ENCODE peak calls at places on chromosomes 12 and 14, in five cellular contexts. S, P, M, J and N are unnamed samples.

GRCh38 chr14:24058260-24058950 is 6.6 kb downstream of the CARMIL3 start:
- DNase-seq in J (peak), P (peak), M (peak), S (peak), N (peak)

GRCh38 chr14:104682107-104682593 is 7.3 kb upstream of the INF2 start:
- DNase-seq in J (no peak), P (no peak), S (peak), M (no peak), N (no peak)

GRCh38 chr12:122166422-122167327 is 7.3 kb downstream of the IL31 start:
- DNase-seq in P (no peak), J (no peak), S (no peak), M (no peak), N (no peak)

GRCh38 chr12:112839386-112839972 is 47.9 kb downstream of the RPH3A start:
- DNase-seq in P (no peak), S (no peak), M (peak), J (peak), N (peak)

GRCh38 chr12:64672925-64673409 is 62.7 kb downstream of the RASSF3 start:
- DNase-seq in S (peak), M (peak), J (peak), P (no peak), N (peak)

GRCh38 chr14:72889366-72889765 is 4.5 kb downstream of the DPF3 start:
- DNase-seq in M (no peak), P (no peak), J (no peak), S (no peak), N (no peak)

GRCh38 chr12:65280306-65280705 is 1.8 kb downstream of the MSRB3 start:
- DNase-seq in S (no peak), P (no peak), J (no peak), M (peak), N (no peak)

GRCh38 chr12:128729628-128730121 is 94.1 kb downstream of the SLC15A4 start:
- DNase-seq in S (no peak), J (peak), P (no peak), M (no peak), N (no peak)

GRCh38 chr14:38316922-38317321 is 61.0 kb upstream of the CLEC14A start:
- DNase-seq in J (no peak), P (no peak), S (no peak), M (no peak), N (no peak)

GRCh38 chr12:119296535-119296934 is 38.0 kb upstream of the CCDC60 start:
- DNase-seq in P (no peak), S (no peak), M (no peak), J (peak), N (no peak)

GRCh38 chr12:117968826-117969659 is at the start of gene KSR2:
- DNase-seq in J (peak), P (peak), M (no peak), S (no peak), N (no peak)

GRCh38 chr14:101072531-101072930 is 169.0 kb upstream of the RTL1 start:
- DNase-seq in J (no peak), M (peak), S (no peak), P (no peak), N (no peak)

GRCh38 chr14:90132821-90133570 is 71.2 kb downstream of the KCNK13 start:
- DNase-seq in S (no peak), M (no peak), J (no peak), P (no peak), N (no peak)

GRCh38 chr12:101563197-101563596 is 31.6 kb upstream of the MYBPC1 start:
- DNase-seq in P (no peak), S (no peak), J (no peak), M (no peak), N (no peak)

GRCh38 chr12:91179315-91179714 is 3.3 kb downstream of the DCN start:
- DNase-seq in J (no peak), M (peak), S (no peak), P (no peak), N (peak)

GRCh38 chr12:53530920-53531319 is 23.6 kb upstream of the NPFF start:
- DNase-seq in P (no peak), M (peak), S (no peak), J (no peak), N (peak)

GRCh38 chr12:22002430-22002829 is 43.6 kb upstream of the CMAS start:
- DNase-seq in S (no peak), J (no peak), M (no peak), P (no peak), N (no peak)

GRCh38 chr12:117587646-117588287 is 226.3 kb upstream of the NOS1 start:
- DNase-seq in M (peak), J (peak), S (peak), P (peak), N (peak)

GRCh38 chr14:62062645-62063044 is 300.4 kb downstream of the SNAPC1 start:
- DNase-seq in M (no peak), J (no peak), S (no peak), P (peak), N (no peak)

GRCh38 chr12:53560386-53560785 is 53.1 kb upstream of the NPFF start:
- DNase-seq in J (no peak), S (no peak), M (peak), P (no peak), N (peak)

GRCh38 chr14:79515158-79515557 is 696.1 kb downstream of the DIO2 start:
- DNase-seq in S (no peak), P (no peak), M (no peak), J (no peak), N (no peak)

GRCh38 chr12:105025890-105026289 is 39.8 kb downstream of the NOPCHAP1 start:
- DNase-seq in M (peak), S (no peak), P (peak), J (peak), N (peak)

GRCh38 chr14:88868558-88869159 is 44.2 kb downstream of the TTC8 start:
- DNase-seq in M (peak), S (no peak), J (peak), P (no peak), N (no peak)

GRCh38 chr12:78712834-78713455 is 151.6 kb upstream of the SYT1 start:
- DNase-seq in S (no peak), J (no peak), P (no peak), M (no peak), N (no peak)

GRCh38 chr12:26361964-26362363 is 166.6 kb downstream of the SSPN start:
- DNase-seq in J (peak), P (no peak), M (no peak), S (no peak), N (no peak)

GRCh38 chr12:91778938-91779400 is 366.7 kb downstream of the BTG1 start:
- DNase-seq in J (peak), M (peak), P (no peak), S (no peak), N (peak)

GRCh38 chr12:3218846-3219632 is 141.9 kb downstream of the TSPAN9 start:
- DNase-seq in P (no peak), S (no peak), J (no peak), M (no peak), N (no peak)

GRCh38 chr14:73943083-73943482 is 6.8 kb downstream of the FAM161B start:
- DNase-seq in J (peak), M (peak), P (no peak), S (no peak), N (peak)

GRCh38 chr14:54739514-54739913 is 163.1 kb downstream of the GCH1 start:
- DNase-seq in J (no peak), P (no peak), S (no peak), M (no peak), N (no peak)

GRCh38 chr12:22100952-22101748 is 55.1 kb downstream of the CMAS start:
- DNase-seq in M (peak), P (peak), S (no peak), J (peak), N (peak)

GRCh38 chr12:123912415-123913385 is 59.9 kb downstream of the CCDC92 start:
- DNase-seq in M (no peak), J (no peak), P (no peak), S (no peak), N (no peak)

GRCh38 chr14:68718033-68718725 is 74.7 kb downstream of the ZFP36L1 start:
- DNase-seq in S (no peak), M (no peak), J (no peak), P (no peak), N (no peak)

GRCh38 chr14:67934087-67934486 is 114.5 kb downstream of the RAD51B start:
- DNase-seq in J (peak), P (peak), M (peak), S (no peak), N (peak)

GRCh38 chr12:58176296-58176869 is 235.0 kb downstream of the ATP23 start:
- DNase-seq in J (peak), P (no peak), S (no peak), M (peak), N (peak)

GRCh38 chr12:68349921-68350606 is 17.9 kb upstream of the MDM1 start:
- DNase-seq in J (no peak), S (no peak), M (no peak), P (no peak), N (no peak)

GRCh38 chr12:112013601-112014402 is 576 bp downstream of the ERP29 start:
- DNase-seq in P (peak), M (peak), S (peak), J (peak), N (peak)

GRCh38 chr12:48985475-48985897 is 7.4 kb downstream of the WNT1 start:
- DNase-seq in P (no peak), S (peak), M (no peak), J (no peak), N (no peak)

GRCh38 chr12:130831876-130832405 is 7.1 kb downstream of the STX2 start:
- DNase-seq in J (no peak), S (no peak), P (no peak), M (no peak), N (no peak)

GRCh38 chr12:12357697-12358476 is 1.0 kb downstream of the BORCS5 start:
- DNase-seq in P (peak), J (no peak), S (no peak), M (peak), N (peak)

GRCh38 chr12:115749485-115749884 is 528.0 kb downstream of the MED13L start:
- DNase-seq in P (no peak), S (no peak), J (no peak), M (no peak), N (no peak)